ENCODE peak calls at places on chromosome 18, in seven cellular contexts. I is tibial artery, X is kidney epithelial cell, S is tibial nerve, T is HFF-Myc, O is upper lobe of left lung, B is HFFc6. Q is an unnamed sample.

GRCh38 chr18:13511961-13512572 is 214.3 kb downstream of the FAM210A start:
- DNase-seq in I (no peak), X (no peak), S (no peak), T (no peak), O (no peak), B (no peak), Q (no peak)

GRCh38 chr18:67417864-67418523 is 98.5 kb downstream of the DSEL start:
- DNase-seq in I (no peak), X (no peak), S (no peak), T (no peak), O (no peak), B (peak), Q (no peak)

GRCh38 chr18:76827205-76827885 is 5.0 kb downstream of the ZNF236 start:
- DNase-seq in I (no peak), X (no peak), S (no peak), T (no peak), O (no peak), B (peak), Q (no peak)

GRCh38 chr18:53911200-53911599 is 313.3 kb downstream of the MBD2 start:
- DNase-seq in I (no peak), X (no peak), S (no peak), T (no peak), O (no peak), B (no peak), Q (no peak)

GRCh38 chr18:27604583-27604982 is 419.5 kb upstream of the CHST9 start:
- DNase-seq in I (no peak), X (peak), S (no peak), T (no peak), O (no peak), B (peak), Q (no peak)

GRCh38 chr18:40159141-40160017 is 1795.7 kb upstream of the PIK3C3 start:
- DNase-seq in I (no peak), X (no peak), S (no peak), T (peak), O (no peak), B (peak), Q (no peak)

GRCh38 chr18:41134426-41134825 is 820.6 kb upstream of the PIK3C3 start:
- DNase-seq in I (no peak), X (no peak), S (no peak), T (no peak), O (no peak), B (no peak), Q (no peak)

GRCh38 chr18:10035306-10035991 is 121.6 kb downstream of the VAPA start:
- DNase-seq in I (no peak), X (no peak), S (no peak), T (no peak), O (peak), B (peak), Q (no peak)

GRCh38 chr18:22563098-22563707 is 145.5 kb upstream of the CTAGE1 start:
- DNase-seq in I (peak), X (peak), S (no peak), T (peak), O (peak), B (peak), Q (no peak)

GRCh38 chr18:35407871-35408481 is 30.8 kb upstream of the ZNF396 start:
- DNase-seq in I (no peak), X (peak), S (no peak), T (peak), O (peak), B (peak), Q (no peak)

GRCh38 chr18:25229080-25229479 is 122.9 kb downstream of the ZNF521 start:
- DNase-seq in I (no peak), X (no peak), S (no peak), T (peak), O (no peak), B (peak), Q (no peak)

GRCh38 chr18:32771871-32772499 is 838 bp downstream of the KLHL14 start:
- DNase-seq in I (no peak), X (no peak), S (no peak), T (no peak), O (no peak), B (no peak), Q (no peak)

GRCh38 chr18:58241877-58242276 is 197.9 kb downstream of the NEDD4L start:
- DNase-seq in I (no peak), X (no peak), S (no peak), T (no peak), O (no peak), B (peak), Q (no peak)

GRCh38 chr18:79982736-79983135 is 5.6 kb downstream of the TXNL4A start:
- DNase-seq in I (no peak), X (no peak), S (no peak), T (no peak), O (peak), B (peak), Q (no peak)

GRCh38 chr18:34158881-34159690 is 65.6 kb downstream of the NOL4 start:
- DNase-seq in I (peak), X (no peak), S (no peak), T (no peak), O (no peak), B (no peak), Q (no peak)

GRCh38 chr18:69968073-69968472 is 20.4 kb upstream of the CD226 start:
- DNase-seq in I (no peak), X (no peak), S (no peak), T (no peak), O (no peak), B (no peak), Q (no peak)

GRCh38 chr18:49111191-49111988 is 160.6 kb upstream of the SMAD7 start:
- DNase-seq in I (no peak), X (no peak), S (no peak), T (no peak), O (no peak), B (peak), Q (no peak)

GRCh38 chr18:76388891-76389423 is 106.1 kb downstream of the ZNF516 start:
- DNase-seq in I (no peak), X (no peak), S (no peak), T (no peak), O (no peak), B (no peak), Q (no peak)

GRCh38 chr18:3935316-3935715 is 485.3 kb downstream of the TGIF1 start:
- DNase-seq in I (no peak), X (no peak), S (no peak), T (peak), O (no peak), B (no peak), Q (no peak)

GRCh38 chr18:44725300-44726096 is 44.8 kb downstream of the SETBP1 start:
- DNase-seq in I (peak), X (no peak), S (no peak), T (no peak), O (peak), B (peak), Q (peak)

GRCh38 chr18:62294073-62294472 is 31.0 kb upstream of the TNFRSF11A start:
- DNase-seq in I (no peak), X (no peak), S (no peak), T (no peak), O (no peak), B (no peak), Q (no peak)

GRCh38 chr18:35502062-35502461 is 4.3 kb upstream of the INO80C start:
- DNase-seq in I (no peak), X (no peak), S (no peak), T (no peak), O (peak), B (no peak), Q (no peak)

GRCh38 chr18:74081966-74082365 is 65.7 kb downstream of the FBXO15 start:
- DNase-seq in I (no peak), X (no peak), S (no peak), T (no peak), O (no peak), B (no peak), Q (no peak)

GRCh38 chr18:13570856-13571495 is 155.4 kb downstream of the FAM210A start:
- DNase-seq in I (no peak), X (no peak), S (no peak), T (no peak), O (no peak), B (no peak), Q (no peak)

GRCh38 chr18:35458677-35459441 is 38.9 kb downstream of the INO80C start:
- DNase-seq in I (no peak), X (peak), S (no peak), T (peak), O (peak), B (peak), Q (no peak)

GRCh38 chr18:36086186-36086585 is 18.8 kb upstream of the RPRD1A start:
- DNase-seq in I (no peak), X (no peak), S (no peak), T (no peak), O (no peak), B (no peak), Q (no peak)

GRCh38 chr18:23071285-23071684 is 64.0 kb upstream of the CABLES1 start:
- DNase-seq in I (peak), X (no peak), S (no peak), T (peak), O (peak), B (no peak), Q (peak)

GRCh38 chr18:63148449-63149199 is 170.9 kb downstream of the BCL2 start:
- DNase-seq in I (peak), X (no peak), S (no peak), T (no peak), O (no peak), B (no peak), Q (no peak)

GRCh38 chr18:54069729-54070128 is 154.7 kb downstream of the MBD2 start:
- DNase-seq in I (no peak), X (no peak), S (no peak), T (no peak), O (no peak), B (no peak), Q (no peak)

GRCh38 chr18:79953921-79954651 is 2.6 kb upstream of the SLC66A2 start:
- DNase-seq in I (no peak), X (no peak), S (no peak), T (no peak), O (peak), B (no peak), Q (no peak)

GRCh38 chr18:63617049-63617995 is 26.7 kb downstream of the SERPINB4 start:
- DNase-seq in I (no peak), X (no peak), S (no peak), T (no peak), O (no peak), B (no peak), Q (no peak)

GRCh38 chr18:5285326-5285725 is 10.2 kb downstream of the ZBTB14 start:
- DNase-seq in I (no peak), X (no peak), S (no peak), T (no peak), O (no peak), B (no peak), Q (no peak)

GRCh38 chr18:59308201-59309014 is 10.0 kb downstream of the CPLX4 start:
- DNase-seq in I (peak), X (no peak), S (peak), T (peak), O (peak), B (peak), Q (peak)
- TF ChIP-seq CTCF in I (peak), X (peak), S (peak), T (peak), O (peak), B (peak), Q (peak)

GRCh38 chr18:51559198-51559901 is 361.9 kb upstream of the MEX3C start:
- DNase-seq in I (no peak), X (no peak), S (no peak), T (no peak), O (no peak), B (no peak), Q (no peak)
- TF ChIP-seq CTCF in I (no peak), X (no peak), S (no peak), T (no peak), O (no peak), B (no peak), Q (no peak)

GRCh38 chr18:66342577-66342976 is 261.3 kb downstream of the CDH19 start:
- DNase-seq in I (no peak), X (no peak), S (no peak), T (no peak), O (no peak), B (no peak), Q (no peak)
- TF ChIP-seq CTCF in I (no peak), X (no peak), S (no peak), T (no peak), O (no peak), B (no peak), Q (no peak)

GRCh38 chr18:46736136-46736535 is 20.7 kb downstream of the ST8SIA5 start:
- DNase-seq in I (no peak), X (no peak), S (no peak), T (no peak), O (no peak), B (no peak), Q (no peak)
- TF ChIP-seq CTCF in I (no peak), X (no peak), S (no peak), T (no peak), O (no peak), B (no peak), Q (no peak)

GRCh38 chr18:46754661-46755292 is 2.1 kb downstream of the ST8SIA5 start:
- DNase-seq in I (no peak), X (no peak), S (no peak), T (no peak), O (no peak), B (no peak), Q (no peak)
- TF ChIP-seq CTCF in I (no peak), X (peak), S (no peak), T (peak), O (no peak), B (peak), Q (no peak)

Q was measured in natural killer cell.